ENCODE peak calls at places on chromosomes 12 and 14, in six cellular contexts. Z is aorta, H is A549, E is tibial artery, K is cardiac muscle cell, M is mucosa of descending colon. O is an unnamed sample.
A peak's percentile ranks its signal among the peaks of the same experiment; 100 is the strongest.

GRCh38 chr14:106235356-106236159 is 709.2 kb downstream of the TMEM121 start:
- DNase-seq in E (no peak), M (no peak), Z (no peak), K (no peak), H (no peak), O (no peak)

GRCh38 chr14:85731198-85731597 is 201.3 kb downstream of the FLRT2 start:
- DNase-seq in M (no peak), H (no peak), E (no peak), K (peak; percentile 95), Z (no peak), O (no peak)

GRCh38 chr12:122495258-122495657 is 5.5 kb downstream of the ZCCHC8 start:
- DNase-seq in H (no peak), K (no peak), E (no peak), M (no peak), Z (no peak), O (no peak)

GRCh38 chr14:98622208-98623051 is 649.6 kb downstream of the BCL11B start:
- DNase-seq in Z (no peak), K (no peak), H (no peak), E (no peak), M (no peak), O (no peak)

GRCh38 chr12:131599214-131600159 is 111.4 kb upstream of the SFSWAP start:
- DNase-seq in M (no peak), H (no peak), E (no peak), Z (no peak), K (no peak), O (no peak)

GRCh38 chr14:92560106-92560865 is 46.7 kb downstream of the RIN3 start:
- DNase-seq in M (no peak), H (no peak), K (no peak), Z (no peak), E (no peak), O (no peak)

GRCh38 chr14:77616133-77616453 is 344 bp downstream of the SPTLC2 start:
- DNase-seq in H (no peak), K (no peak), E (peak; percentile 67), Z (no peak), M (no peak), O (no peak)

GRCh38 chr14:68089146-68089715 is 269.7 kb downstream of the RAD51B start:
- DNase-seq in E (no peak), M (no peak), H (peak; percentile 88), K (peak; percentile 65), Z (no peak), O (no peak)

GRCh38 chr14:102907980-102908730 is 14.3 kb upstream of the AMN start:
- DNase-seq in K (no peak), H (no peak), E (no peak), M (no peak), Z (peak; percentile 68), O (no peak)

GRCh38 chr14:103537175-103537990 is 8.4 kb downstream of the TRMT61A start:
- DNase-seq in Z (no peak), K (no peak), H (no peak), E (no peak), M (peak; percentile 40), O (no peak)

GRCh38 chr14:23640524-23641141 is 4.5 kb downstream of the DHRS2 start:
- DNase-seq in M (no peak), Z (no peak), H (no peak), E (no peak), K (peak; percentile 60), O (no peak)

GRCh38 chr12:90622431-90622830 is 332.5 kb downstream of the CCER1 start:
- DNase-seq in E (no peak), K (peak; percentile 15), H (peak; percentile 9), Z (no peak), M (no peak), O (no peak)
- H3K9me3 ChIP-seq in E (no peaks in the 10 kb centered on the region), K (no peaks in the 10 kb centered on the region), H (no peaks in the 10 kb centered on the region), Z (no peaks in the 10 kb centered on the region), M (no peaks in the 10 kb centered on the region), O (no peaks in the 10 kb centered on the region)

GRCh38 chr12:34401659-34402227 is 379.4 kb downstream of the ALG10 start:
- DNase-seq in H (no peak), M (peak; percentile 42), Z (peak; percentile 73), K (no peak), E (peak; percentile 48), O (no peak)
- H3K9me3 ChIP-seq in H (peaks cover 2% of the 10 kb centered on the region), M (peaks cover 100% of the 10 kb centered on the region), Z (peaks cover 8% of the 10 kb centered on the region), K (no peaks in the 10 kb centered on the region), E (no peaks in the 10 kb centered on the region), O (peaks cover 4% of the 10 kb centered on the region)

DNA sequence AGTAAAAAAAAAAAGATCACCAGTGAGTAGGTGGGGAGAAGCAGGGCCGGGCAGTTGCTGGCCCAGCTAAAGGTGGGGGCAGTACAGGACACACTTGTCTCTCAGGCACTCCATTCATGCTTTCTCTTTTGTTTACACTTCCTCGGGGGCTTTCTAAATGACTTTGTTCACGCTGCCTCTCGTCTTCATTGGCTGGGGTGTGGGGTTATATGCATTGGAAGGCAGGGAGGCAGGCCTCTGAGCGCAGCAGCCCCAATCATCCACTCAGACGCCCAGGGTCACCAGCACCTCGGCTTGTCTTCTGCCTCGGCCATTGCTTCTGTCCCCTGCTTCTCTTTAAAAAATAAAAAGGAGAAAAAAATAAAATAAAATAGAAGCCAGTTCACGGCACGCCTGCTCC is 369 bp downstream of the TGFB3 start:
- DNase-seq in M (peak; percentile 50), E (no peak), H (no peak), Z (no peak), K (no peak), O (no peak)
- H3K9me3 ChIP-seq in M (no peaks in the 10 kb centered on the region), E (no peaks in the 10 kb centered on the region), H (no peaks in the 10 kb centered on the region), Z (no peaks in the 10 kb centered on the region), K (no peaks in the 10 kb centered on the region), O (no peaks in the 10 kb centered on the region)

GRCh38 chr14:104926619-104927431 is 2.1 kb downstream of the PLD4 start:
- DNase-seq in H (no peak), Z (peak; percentile 73), E (no peak), K (no peak), M (peak; percentile 64), O (no peak)

GRCh38 chr14:104923596-104924420 is 871 bp upstream of the PLD4 start:
- DNase-seq in K (no peak), M (no peak), E (no peak), Z (no peak), H (no peak), O (no peak)

GRCh38 chr14:104925941-104926609 is 1.4 kb downstream of the PLD4 start:
- DNase-seq in K (peak; percentile 34), M (no peak), E (no peak), Z (peak; percentile 67), H (no peak), O (no peak)

GRCh38 chr14:104925214-104925899 is 678 bp downstream of the PLD4 start:
- DNase-seq in M (no peak), K (no peak), Z (no peak), H (no peak), E (no peak), O (no peak)

DNA sequence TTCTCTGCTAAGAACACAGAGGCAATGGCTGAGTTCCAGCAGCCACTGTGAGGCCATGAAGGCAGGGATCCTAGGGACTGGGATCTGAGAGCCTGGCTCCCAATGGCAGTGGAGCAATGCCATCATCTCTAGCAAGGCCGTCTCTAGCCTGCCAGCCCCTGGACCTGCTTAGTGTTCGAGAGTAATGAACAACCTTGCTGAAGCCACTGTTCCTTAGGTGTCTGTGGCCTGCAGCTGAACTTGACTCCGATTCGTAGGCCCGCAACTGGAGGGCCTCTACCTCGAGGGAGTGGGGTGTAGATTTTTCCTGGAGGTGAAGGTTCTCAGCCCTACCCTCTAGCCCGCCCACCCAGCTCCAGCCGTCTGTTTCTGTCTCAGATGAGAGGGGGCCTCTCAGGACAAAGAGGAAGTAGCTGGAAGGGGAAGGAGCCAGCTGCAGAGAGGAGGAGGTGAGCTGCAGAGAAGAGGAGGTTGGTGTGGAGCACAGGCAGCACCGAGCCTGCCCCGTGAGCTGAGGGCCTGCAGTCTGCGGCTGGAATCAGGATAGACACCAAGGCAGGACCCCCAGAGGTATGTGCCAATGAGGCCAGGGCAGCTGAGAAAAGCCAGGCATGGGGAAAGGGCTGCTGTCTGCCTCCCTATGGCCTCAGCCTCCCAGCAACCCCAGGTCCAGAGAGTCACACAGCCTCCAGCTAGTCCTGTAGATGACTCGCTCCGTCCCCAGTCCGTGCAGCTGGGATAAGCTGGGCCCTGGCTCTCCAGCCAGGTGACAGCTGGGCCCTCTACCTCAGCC is at the start of gene PLD4:
- DNase-seq in H (no peak), M (no peak), Z (no peak), K (no peak), E (no peak), O (no peak)
- H3K9me3 ChIP-seq in H (peaks cover 8% of the 10 kb centered on the region), M (no peaks in the 10 kb centered on the region), Z (peaks cover 2% of the 10 kb centered on the region), K (no peaks in the 10 kb centered on the region), E (no peaks in the 10 kb centered on the region), O (no peaks in the 10 kb centered on the region)

GRCh38 chr12:94811611-94812010 is 161.3 kb upstream of the TMCC3 start:
- DNase-seq in M (no peak), K (no peak), E (no peak), Z (no peak), H (no peak), O (no peak)
- H3K9me3 ChIP-seq in M (peaks cover 32% of the 10 kb centered on the region), K (no peaks in the 10 kb centered on the region), E (no peaks in the 10 kb centered on the region), Z (peaks cover 5% of the 10 kb centered on the region), H (peaks cover 49% of the 10 kb centered on the region), O (peaks cover 12% of the 10 kb centered on the region)

DNA sequence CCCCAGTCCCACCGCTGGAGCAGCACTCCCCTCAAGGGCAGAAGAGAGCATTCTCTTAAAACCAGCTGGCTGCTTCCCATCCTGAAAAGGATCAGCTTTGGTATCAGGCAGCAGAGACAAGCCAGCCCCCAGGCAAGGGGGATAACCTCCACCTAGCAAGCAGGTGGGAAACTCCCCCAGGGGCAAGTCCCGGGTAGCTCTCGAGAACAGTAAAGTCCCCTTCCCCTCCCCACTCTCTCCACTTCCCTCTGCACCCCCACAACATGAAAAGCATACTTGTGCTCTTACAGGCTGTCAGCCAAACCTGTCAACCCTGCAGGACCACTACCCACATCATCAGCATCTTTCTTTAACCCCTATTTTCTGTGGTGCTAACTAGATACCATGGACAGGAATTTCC is 254.0 kb downstream of the NTF3 start:
- DNase-seq in Z (no peak), K (no peak), H (no peak), E (no peak), M (no peak), O (no peak)
- H3K9me3 ChIP-seq in Z (no peaks in the 10 kb centered on the region), K (no peaks in the 10 kb centered on the region), H (no peaks in the 10 kb centered on the region), E (no peaks in the 10 kb centered on the region), M (no peaks in the 10 kb centered on the region), O (no peaks in the 10 kb centered on the region)

GRCh38 chr12:34300376-34301250 is 278.3 kb downstream of the ALG10 start:
- DNase-seq in H (no peak), E (peak; percentile 53), K (no peak), M (peak; percentile 22), Z (peak; percentile 57), O (no peak)
- H3K9me3 ChIP-seq in H (no peaks in the 10 kb centered on the region), E (no peaks in the 10 kb centered on the region), K (no peaks in the 10 kb centered on the region), M (peaks cover 99% of the 10 kb centered on the region), Z (no peaks in the 10 kb centered on the region), O (no peaks in the 10 kb centered on the region)

DNA sequence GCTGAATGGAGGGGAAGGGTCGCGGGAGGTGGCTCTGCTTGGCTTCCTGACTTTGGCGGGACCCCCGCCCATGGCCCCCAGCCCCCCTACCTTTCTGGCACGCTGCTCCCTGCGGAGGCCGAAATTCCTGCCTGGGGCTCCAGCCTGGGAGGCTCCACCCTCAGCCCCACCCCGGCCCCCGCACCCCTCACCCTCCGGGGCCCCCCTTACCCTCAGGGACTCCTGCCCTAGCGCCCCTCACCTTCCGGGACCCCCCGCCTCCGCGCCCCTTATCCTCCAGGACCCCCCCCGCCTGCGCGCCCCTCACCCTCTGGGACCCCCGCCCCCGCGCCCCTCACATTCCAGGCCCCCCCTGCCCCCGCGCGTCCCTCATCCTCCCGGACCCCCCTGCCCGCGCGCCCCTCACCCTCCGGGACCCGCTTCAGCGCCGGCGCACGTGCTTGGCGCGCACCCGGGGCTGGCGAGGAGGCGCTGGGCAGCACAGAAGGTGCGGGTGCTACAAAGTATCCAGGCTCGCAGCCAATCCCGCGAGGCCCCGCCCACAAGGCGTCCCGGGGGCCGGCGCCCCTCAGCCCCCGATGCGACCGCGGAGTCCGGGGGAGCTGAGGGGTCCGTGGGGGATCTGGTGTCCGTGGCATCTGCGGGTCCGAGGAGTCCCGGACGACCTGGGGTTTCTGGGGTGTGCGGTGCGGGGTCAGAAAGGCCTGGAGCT is at the start of gene ANHX:
- DNase-seq in E (peak; percentile 53), Z (no peak), M (no peak), H (no peak), K (no peak), O (no peak)
- H3K9me3 ChIP-seq in E (no peaks in the 10 kb centered on the region), Z (no peaks in the 10 kb centered on the region), M (peaks cover 68% of the 10 kb centered on the region), H (peaks cover 70% of the 10 kb centered on the region), K (no peaks in the 10 kb centered on the region), O (peaks cover 3% of the 10 kb centered on the region)

O was measured in T-helper 17 cell.